ENCODE peak calls at places on chromosomes 5 and 9, in nine cellular contexts. L, I, O, V, E, T, K, B and X are unnamed samples.

GRCh38 chr5:150068472-150068871 is 17.9 kb downstream of the CSF1R start:
- DNase-seq in L (no peak), I (no peak), O (no peak), V (no peak), E (no peak), T (no peak), K (no peak), B (no peak), X (no peak)

GRCh38 chr9:16341176-16341575 is 529.3 kb downstream of the BNC2 start:
- DNase-seq in L (peak; percentile 77), I (peak; percentile 29), O (no peak), V (no peak), E (peak; percentile 12), T (no peak), K (no peak), B (no peak), X (no peak)

GRCh38 chr5:93658044-93658443 is 75.0 kb downstream of the NR2F1 start:
- DNase-seq in L (peak; percentile 6), I (no peak), O (peak; percentile 34), V (no peak), E (no peak), T (no peak), K (no peak), B (no peak), X (no peak)

GRCh38 chr5:154520861-154521453 is 42.9 kb upstream of the HAND1 start:
- DNase-seq in L (peak; percentile 32), I (peak; percentile 70), O (peak; percentile 9), V (peak; percentile 90), E (no peak), T (no peak), K (peak; percentile 25), B (no peak), X (no peak)

GRCh38 chr9:70406446-70406862 is 8.0 kb downstream of the KLF9 start:
- DNase-seq in L (peak; percentile 45), I (no peak), O (peak; percentile 63), V (peak; percentile 51), E (no peak), T (no peak), K (no peak), B (no peak), X (no peak)

GRCh38 chr9:91803970-91804752 is 145.9 kb downstream of the ROR2 start:
- DNase-seq in L (peak; percentile 28), I (no peak), O (no peak), V (no peak), E (no peak), T (no peak), K (no peak), B (no peak), X (no peak)

GRCh38 chr5:19733612-19734495 is 254.1 kb downstream of the CDH18 start:
- DNase-seq in L (no peak), I (no peak), O (no peak), V (no peak), E (peak; percentile 18), T (no peak), K (no peak), B (no peak), X (no peak)

GRCh38 chr5:115471674-115472073 is 72.9 kb downstream of the FEM1C start:
- DNase-seq in L (peak; percentile 50), I (no peak), O (peak; percentile 62), V (no peak), E (no peak), T (no peak), K (no peak), B (no peak), X (peak; percentile 51)

GRCh38 chr9:132169672-132170392 is 8.0 kb downstream of the NTNG2 start:
- DNase-seq in L (peak; percentile 71), I (peak; percentile 41), O (peak; percentile 43), V (peak; percentile 88), E (peak; percentile 31), T (peak; percentile 39), K (peak; percentile 73), B (no peak), X (no peak)

DNA sequence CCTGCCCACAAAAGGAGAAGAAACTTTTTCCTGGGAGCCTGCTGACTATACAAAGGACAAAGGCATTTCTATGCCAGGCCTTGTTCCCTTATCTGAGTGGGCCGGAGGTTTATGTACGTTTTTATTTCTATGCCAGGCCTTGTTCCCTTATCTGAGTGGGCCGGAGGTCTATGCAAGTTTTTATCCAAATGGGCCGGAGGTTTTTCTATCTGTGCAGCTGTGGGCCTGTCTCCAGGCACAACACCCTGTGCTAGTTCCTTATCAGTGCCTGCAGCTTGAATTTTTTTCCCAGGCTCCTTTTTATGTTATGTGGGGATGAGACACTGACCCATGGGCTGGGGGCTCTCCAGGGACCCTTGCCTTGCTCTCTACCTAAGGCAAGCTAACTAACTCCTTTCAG is 5.5 kb downstream of the SLC25A2 start:
- DNase-seq in L (no peak), I (no peak), O (no peak), V (no peak), E (no peak), T (no peak), K (no peak), B (no peak), X (no peak)
- H3K9me3 ChIP-seq in L (no peaks in the 10 kb centered on the region), I (no peaks in the 10 kb centered on the region), O (no peaks in the 10 kb centered on the region), V (no peaks in the 10 kb centered on the region), E (peaks cover 17% of the 10 kb centered on the region), T (no peaks in the 10 kb centered on the region), K (no peaks in the 10 kb centered on the region), B (no peaks in the 10 kb centered on the region), X (peaks cover 7% of the 10 kb centered on the region)

GRCh38 chr9:503331-503730 is 288.7 kb downstream of the DOCK8 start:
- DNase-seq in L (no peak), I (no peak), O (no peak), V (no peak), E (no peak), T (no peak), K (no peak), B (no peak), X (no peak)

GRCh38 chr9:504921-505821 is 290.5 kb downstream of the DOCK8 start:
- DNase-seq in L (peak; percentile 27), I (peak; percentile 11), O (no peak), V (peak; percentile 63), E (peak; percentile 23), T (no peak), K (no peak), B (no peak), X (no peak)

DNA sequence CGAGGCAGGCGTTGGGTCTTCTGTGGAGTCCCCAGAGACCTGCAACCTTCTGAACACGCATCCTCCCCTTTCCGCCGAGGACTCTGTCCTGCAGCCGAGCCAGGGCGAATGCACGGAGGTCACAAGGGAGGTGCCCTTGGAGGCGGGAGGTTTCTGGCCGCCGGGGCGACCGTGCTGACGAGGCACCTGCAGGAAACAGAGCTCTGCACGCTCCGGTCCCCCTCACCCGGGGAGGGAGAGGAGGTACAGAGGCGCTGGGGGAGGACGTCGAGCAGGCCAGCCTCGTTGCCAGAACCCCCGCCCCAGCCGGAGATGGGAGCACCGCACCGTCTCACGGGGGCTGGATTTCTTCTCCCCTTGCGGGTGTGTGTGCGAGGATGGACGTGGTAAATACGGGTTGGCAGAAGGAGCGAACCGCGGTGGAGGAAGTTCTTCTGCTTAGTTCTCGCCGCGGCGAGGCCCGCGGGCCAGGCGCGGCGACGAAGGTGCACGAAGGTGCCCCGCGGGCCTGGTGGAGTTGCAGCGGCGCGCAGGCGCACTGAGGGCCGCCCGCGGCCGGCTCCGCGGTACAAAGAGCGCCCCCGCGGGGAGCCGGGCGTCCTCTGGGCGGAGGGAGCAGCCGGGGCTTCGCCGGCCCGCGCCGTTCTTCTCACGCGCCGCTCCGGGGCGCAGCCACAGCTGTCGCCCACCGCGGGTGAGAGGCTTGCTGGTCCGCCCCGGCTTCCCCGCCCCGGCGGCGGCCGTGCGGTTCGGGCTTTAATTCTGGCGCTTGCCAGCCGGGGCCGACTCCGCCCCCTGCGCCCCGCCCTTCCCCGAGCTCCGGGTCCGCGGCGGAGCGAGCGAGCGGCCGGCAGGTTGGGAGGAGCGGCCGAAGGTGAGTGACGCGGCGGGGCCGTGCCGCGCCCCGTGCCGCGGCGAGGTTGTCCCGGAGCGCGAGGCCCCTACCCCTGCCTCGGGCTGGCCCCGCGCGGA is 289.5 kb downstream of the DOCK8 start:
- DNase-seq in L (peak; percentile 71), I (peak; percentile 76), O (peak; percentile 40), V (peak; percentile 94), E (peak; percentile 81), T (peak; percentile 88), K (peak; percentile 30), B (no peak), X (no peak)
- TF ChIP-seq EZH2 in L (no peak), I (no peak), O (no peak), V (peak; percentile 31), E (no peak), T (no peak), K (no peak), B (no peak), X (no peak)

GRCh38 chr5:122184676-122185255 is 55.4 kb downstream of the ZNF474 start:
- DNase-seq in L (no peak), I (no peak), O (no peak), V (no peak), E (no peak), T (no peak), K (no peak), B (no peak), X (no peak)

GRCh38 chr5:122183098-122183794 is 53.9 kb downstream of the ZNF474 start:
- DNase-seq in L (peak; percentile 92), I (peak; percentile 77), O (peak; percentile 80), V (no peak), E (peak; percentile 98), T (no peak), K (peak; percentile 19), B (no peak), X (no peak)

GRCh38 chr5:122180863-122181519 is 51.6 kb downstream of the ZNF474 start:
- DNase-seq in L (peak; percentile 94), I (peak; percentile 72), O (peak; percentile 59), V (no peak), E (peak; percentile 95), T (no peak), K (no peak), B (no peak), X (no peak)

GRCh38 chr5:122183795-122184185 is 54.4 kb downstream of the ZNF474 start:
- DNase-seq in L (no peak), I (no peak), O (no peak), V (no peak), E (no peak), T (no peak), K (no peak), B (no peak), X (no peak)

DNA sequence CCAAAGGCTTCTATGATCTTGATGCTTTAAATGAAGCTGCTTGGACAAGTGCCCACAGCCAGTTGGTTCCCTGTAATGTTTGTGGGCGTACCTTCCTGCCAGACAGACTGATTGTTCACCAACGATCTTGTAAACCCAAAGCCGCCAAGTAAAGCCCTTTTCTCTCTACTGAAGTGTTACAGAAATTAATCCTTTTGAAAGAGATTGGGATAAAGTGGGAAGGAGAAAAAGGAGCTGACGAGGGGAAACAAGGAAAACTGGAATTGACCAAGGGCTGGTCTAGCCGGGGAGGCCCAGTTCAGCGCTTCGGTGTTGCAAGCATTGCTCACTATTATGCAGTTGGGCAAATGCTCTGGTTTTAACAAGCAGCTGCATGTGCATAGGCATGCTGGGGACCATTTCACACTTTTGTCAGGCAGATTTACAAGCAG is 53.2 kb downstream of the ZNF474 start:
- DNase-seq in L (peak; percentile 92), I (peak; percentile 68), O (peak; percentile 85), V (peak; percentile 15), E (peak; percentile 92), T (no peak), K (peak; percentile 78), B (no peak), X (no peak)
- H3K4me3 ChIP-seq in L (peak overlapping the region; percentile 68), I (peak overlapping the region; percentile 51), O (peak overlapping the region; percentile 17), V (no peak overlapping the region), E (peak overlapping the region; percentile 32), T (no peak overlapping the region), K (no peak overlapping the region), B (no peak overlapping the region), X (no peak overlapping the region)

DNA sequence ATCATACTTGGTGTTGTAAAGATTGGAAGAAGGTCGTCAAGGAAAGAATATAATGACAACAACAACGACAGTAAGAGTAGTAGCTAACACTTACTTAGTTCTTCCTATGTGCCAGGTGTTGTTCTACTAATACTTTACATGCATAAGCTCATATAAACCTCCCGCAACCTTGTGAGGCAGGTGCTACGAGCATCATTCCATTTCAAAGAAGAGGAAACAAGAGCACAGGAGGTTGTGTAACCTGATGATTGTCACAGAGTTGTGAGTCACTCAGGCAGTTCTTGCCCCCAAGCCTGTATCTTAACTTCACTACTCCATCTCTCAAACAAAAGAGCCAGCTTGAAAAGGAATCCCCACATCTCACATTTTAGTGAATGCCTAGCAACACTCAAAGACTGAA is 60.1 kb upstream of the CER1 start:
- DNase-seq in L (no peak), I (peak; percentile 49), O (no peak), V (no peak), E (no peak), T (no peak), K (no peak), B (no peak), X (no peak)
- H3K9me3 ChIP-seq in L (no peaks in the 10 kb centered on the region), I (no peaks in the 10 kb centered on the region), O (no peaks in the 10 kb centered on the region), V (no peaks in the 10 kb centered on the region), E (no peaks in the 10 kb centered on the region), T (no peaks in the 10 kb centered on the region), K (no peaks in the 10 kb centered on the region), B (no peaks in the 10 kb centered on the region), X (no peaks in the 10 kb centered on the region)